ENCODE peak calls at places on chromosomes 5 and 9, in eight cellular contexts. N is NB4, T is body of pancreas, D is A549, F is suprapubic skin, Q is endothelial cell of umbilical vein, B is heart left ventricle, M is adrenal gland. R is an unnamed sample.

GRCh38 chr5:36739751-36740221 is 133.4 kb downstream of the SLC1A3 start:
- DNase-seq in N (peak; percentile 87), T (peak; percentile 86), D (peak; percentile 72), F (no peak), Q (peak; percentile 80), B (peak; percentile 66), M (peak; percentile 63), R (peak; percentile 93)

GRCh38 chr5:23448627-23449026 is 58.8 kb upstream of the PRDM9 start:
- DNase-seq in N (no peak), T (no peak), D (no peak), F (no peak), Q (no peak), B (no peak), M (no peak), R (no peak)

GRCh38 chr9:105050296-105050695 is 122.3 kb upstream of the ABCA1 start:
- DNase-seq in N (no peak), T (no peak), D (no peak), F (no peak), Q (no peak), B (no peak), M (no peak), R (no peak)

GRCh38 chr9:135506327-135507103 is 6.0 kb downstream of the MRPS2 start:
- DNase-seq in N (no peak), T (no peak), D (no peak), F (no peak), Q (no peak), B (peak; percentile 61), M (peak; percentile 13), R (no peak)

GRCh38 chr5:130912088-130912487 is 253.0 kb downstream of the HINT1 start:
- DNase-seq in N (no peak), T (no peak), D (peak; percentile 19), F (no peak), Q (no peak), B (no peak), M (no peak), R (no peak)

GRCh38 chr5:171755354-171755821 is 30.2 kb upstream of the SMIM23 start:
- DNase-seq in N (no peak), T (no peak), D (no peak), F (no peak), Q (no peak), B (no peak), M (no peak), R (no peak)

GRCh38 chr5:133278318-133278717 is 226.5 kb downstream of the HSPA4 start:
- DNase-seq in N (no peak), T (no peak), D (no peak), F (no peak), Q (no peak), B (peak; percentile 15), M (no peak), R (no peak)

GRCh38 chr5:64207978-64208377 is 42.3 kb downstream of the RNF180 start:
- DNase-seq in N (peak; percentile 6), T (no peak), D (peak; percentile 14), F (no peak), Q (peak; percentile 40), B (no peak), M (no peak), R (no peak)

GRCh38 chr5:30808996-30809395 is 384.5 kb upstream of the CDH6 start:
- DNase-seq in N (peak; percentile 6), T (no peak), D (no peak), F (no peak), Q (no peak), B (no peak), M (no peak), R (no peak)

GRCh38 chr9:38178282-38178681 is 109.3 kb upstream of the SHB start:
- DNase-seq in N (no peak), T (peak; percentile 46), D (no peak), F (no peak), Q (peak; percentile 28), B (no peak), M (no peak), R (no peak)

GRCh38 chr5:137190031-137190430 is 309.1 kb downstream of the SPOCK1 start:
- DNase-seq in N (no peak), T (no peak), D (no peak), F (no peak), Q (no peak), B (no peak), M (no peak), R (no peak)

GRCh38 chr9:137454506-137455360 is 4.4 kb downstream of the NSMF start:
- DNase-seq in N (no peak), T (no peak), D (no peak), F (no peak), Q (peak; percentile 10), B (peak; percentile 67), M (peak; percentile 65), R (peak; percentile 53)

GRCh38 chr5:124544366-124545055 is 201.9 kb downstream of the ZNF608 start:
- DNase-seq in N (no peak), T (no peak), D (no peak), F (no peak), Q (no peak), B (no peak), M (no peak), R (no peak)

GRCh38 chr9:13110766-13111400 is 168.6 kb downstream of the MPDZ start:
- DNase-seq in N (no peak), T (peak; percentile 45), D (no peak), F (no peak), Q (no peak), B (peak; percentile 35), M (peak; percentile 34), R (no peak)

GRCh38 chr9:14198544-14199510 is 115.1 kb downstream of the NFIB start:
- DNase-seq in N (no peak), T (peak; percentile 77), D (no peak), F (peak; percentile 88), Q (peak; percentile 62), B (peak; percentile 74), M (peak; percentile 87), R (no peak)

GRCh38 chr9:87212563-87213154 is 265.4 kb upstream of the GAS1 start:
- DNase-seq in N (no peak), T (no peak), D (no peak), F (no peak), Q (no peak), B (no peak), M (no peak), R (no peak)

GRCh38 chr9:106880863-106881262 is 17.9 kb downstream of the ZNF462 start:
- DNase-seq in N (no peak), T (no peak), D (no peak), F (no peak), Q (no peak), B (no peak), M (peak; percentile 91), R (no peak)

DNA sequence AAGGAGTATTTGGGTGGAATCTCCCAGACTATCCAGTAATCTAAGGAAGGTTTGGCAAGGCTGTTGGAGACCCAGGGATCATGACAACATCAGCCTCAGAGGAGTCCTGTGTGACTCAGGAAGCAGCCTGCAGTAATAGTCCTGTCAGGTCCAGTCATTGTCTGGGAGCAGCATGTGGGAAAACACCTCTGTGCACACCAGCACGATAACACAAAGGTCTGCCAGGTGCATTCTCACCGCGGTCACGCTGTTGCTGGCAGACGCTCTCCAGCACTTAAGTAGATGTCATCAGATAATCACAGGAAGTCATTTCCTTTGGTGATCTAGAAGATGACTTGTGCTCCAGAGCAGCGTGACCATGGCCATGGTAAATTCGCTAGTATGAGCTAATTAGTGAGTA is 99.2 kb upstream of the IQGAP2 start:
- DNase-seq in N (no peak), T (peak; percentile 32), D (peak; percentile 10), F (no peak), Q (no peak), B (no peak), M (no peak), R (no peak)
- TF ChIP-seq POLR2A in N (no peak), T (no peak), D (no peak), F (no peak), Q (no peak), B (no peak), M (no peak), R (no peak)

GRCh38 chr5:139635606-139636206 is 12.4 kb upstream of the CXXC5 start:
- DNase-seq in N (peak; percentile 78), T (peak; percentile 90), D (peak; percentile 73), F (peak; percentile 90), Q (peak; percentile 64), B (peak; percentile 89), M (peak; percentile 87), R (peak; percentile 73)
- TF ChIP-seq POLR2A in N (no peak), T (no peak), D (no peak), F (no peak), Q (no peak), B (no peak), M (no peak), R (no peak)

GRCh38 chr5:88825782-88826110 is 57.2 kb downstream of the MEF2C start:
- DNase-seq in N (no peak), T (no peak), D (no peak), F (no peak), Q (peak; percentile 71), B (no peak), M (peak; percentile 75), R (peak; percentile 34)

GRCh38 chr5:88827997-88828396 is 55.0 kb downstream of the MEF2C start:
- DNase-seq in N (peak; percentile 6), T (no peak), D (no peak), F (no peak), Q (peak; percentile 63), B (no peak), M (no peak), R (no peak)

GRCh38 chr5:88824892-88825781 is 57.8 kb downstream of the MEF2C start:
- DNase-seq in N (peak; percentile 14), T (peak; percentile 35), D (no peak), F (no peak), Q (peak; percentile 92), B (no peak), M (no peak), R (no peak)

GRCh38 chr5:88829053-88829452 is 53.9 kb downstream of the MEF2C start:
- DNase-seq in N (peak; percentile 7), T (peak; percentile 43), D (no peak), F (no peak), Q (peak; percentile 63), B (no peak), M (peak; percentile 28), R (peak; percentile 31)

GRCh38 chr5:88826959-88827585 is 55.9 kb downstream of the MEF2C start:
- DNase-seq in N (peak; percentile 79), T (peak; percentile 56), D (no peak), F (no peak), Q (peak; percentile 99), B (peak; percentile 56), M (peak; percentile 63), R (peak; percentile 13)
- TF ChIP-seq POLR2A in N (no peak), T (peak; percentile 31), D (no peak), F (no peak), Q (peak; percentile 73), B (peak; percentile 57), M (peak; percentile 69), R (no peak)

DNA sequence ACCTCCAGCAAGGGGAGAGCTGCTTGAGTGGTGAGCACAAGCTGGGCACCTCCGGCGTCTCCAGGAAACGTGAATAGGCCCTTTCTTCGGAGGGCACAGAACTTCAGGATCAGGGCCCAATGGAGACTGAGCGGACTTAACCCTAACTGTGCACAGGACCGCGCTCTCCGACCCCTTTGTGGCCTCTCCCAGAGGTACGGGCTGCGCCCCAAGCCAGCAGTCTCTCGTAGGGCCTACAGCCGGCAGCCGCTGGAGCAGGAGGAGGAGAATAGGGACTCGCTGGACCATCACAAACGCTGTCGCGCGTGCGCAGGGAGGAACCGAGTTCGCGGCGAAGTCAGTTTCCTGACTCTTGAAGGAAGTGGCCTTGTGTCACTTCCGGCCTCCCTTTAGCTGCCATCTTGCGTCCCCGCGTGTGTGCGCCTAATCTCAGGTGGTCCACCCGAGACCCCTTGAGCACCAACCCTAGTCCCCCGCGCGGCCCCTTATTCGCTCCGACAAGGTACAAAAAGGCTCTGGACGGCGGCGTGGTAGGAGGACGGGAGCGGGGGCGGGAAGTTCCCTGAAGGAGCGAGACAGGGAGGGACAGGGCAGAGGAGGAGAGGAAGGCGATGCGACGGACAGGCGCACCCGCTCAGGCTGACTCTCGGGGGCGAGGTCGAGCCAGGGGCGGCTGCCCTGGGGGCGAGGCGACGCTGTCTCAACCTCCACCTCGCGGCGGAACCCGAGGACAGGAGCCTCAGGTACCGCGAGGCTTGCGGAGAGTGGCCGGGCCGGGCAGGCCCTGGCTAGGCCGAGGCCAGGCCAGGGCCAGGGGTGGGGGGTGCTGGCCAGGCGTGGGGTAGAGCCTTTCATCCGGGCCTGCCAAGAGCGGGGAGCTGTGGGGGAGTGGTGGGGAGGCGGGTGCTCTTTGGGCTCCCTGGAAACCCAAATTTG is at the start of gene BTF3:
- DNase-seq in N (peak; percentile 97), T (peak; percentile 96), D (peak; percentile 99), F (peak; percentile 96), Q (peak; percentile 96), B (peak; percentile 97), M (peak; percentile 97), R (peak; percentile 97)
- TF ChIP-seq POLR2A in N (peak; percentile 95), T (peak; percentile 84), D (peak; percentile 89), F (peak; percentile 85), Q (peak; percentile 88), B (peak; percentile 63), M (peak; percentile 63), R (peak; percentile 98)

R was measured in erythroblast.